ENCODE peak calls at places on chromosomes 7 and 10, in five cellular contexts. Q is MM.1S; L is PC-3; A is naive thymus-derived CD4-positive, alpha-beta T cell; V is testis. B is an unnamed sample. For H3K4me1, the result is how much of the 10 kb centered on the place peaks cover.

GRCh38 chr10:114486938-114487814 is 82.9 kb upstream of the AFAP1L2 start:
- DNase-seq in A (no peak), V (no peak), Q (peak), L (peak), B (no peak)

GRCh38 chr10:104622598-104623209 is 18.4 kb upstream of the SORCS3 start:
- DNase-seq in L (peak), Q (peak), V (peak), A (no peak), B (peak)

GRCh38 chr10:14834588-14834987 is 3.2 kb downstream of the CDNF start:
- DNase-seq in A (no peak), V (no peak), Q (no peak), L (no peak), B (no peak)

GRCh38 chr10:119542990-119543813 is 683 bp upstream of the RGS10 start:
- DNase-seq in Q (peak), A (peak), V (peak), L (peak), B (no peak)

GRCh38 chr7:131431289-131431688 is 103.6 kb downstream of the MKLN1 start:
- DNase-seq in V (peak), L (peak), A (no peak), Q (no peak), B (peak)

GRCh38 chr10:92880233-92880861 is 32.0 kb downstream of the EXOC6 start:
- DNase-seq in A (peak), V (no peak), Q (peak), L (peak), B (peak)

GRCh38 chr7:1576521-1577253 is 6.9 kb upstream of the PSMG3 start:
- DNase-seq in Q (no peak), A (no peak), L (no peak), V (no peak), B (no peak)

GRCh38 chr7:16421333-16422099 is at the start of gene CRPPA:
- DNase-seq in L (no peak), V (no peak), A (peak), Q (peak), B (peak)

GRCh38 chr7:27096756-27097514 is 1.1 kb upstream of the HOXA1 start:
- DNase-seq in Q (no peak), V (no peak), A (no peak), L (peak), B (peak)

GRCh38 chr7:128863433-128863989 is 855 bp downstream of the ATP6V1F start:
- DNase-seq in L (peak), Q (peak), V (peak), A (peak), B (peak)

GRCh38 chr10:129629911-129630310 is 162.9 kb downstream of the MGMT start:
- DNase-seq in L (no peak), V (no peak), Q (no peak), A (no peak), B (no peak)

GRCh38 chr7:44112231-44112996 is 8.3 kb downstream of the AEBP1 start:
- DNase-seq in V (no peak), Q (no peak), L (no peak), A (no peak), B (no peak)

GRCh38 chr7:75943864-75944263 is 28.9 kb downstream of the POR start:
- DNase-seq in Q (no peak), L (peak), A (no peak), V (no peak), B (no peak)

GRCh38 chr7:5088906-5089305 is 43.2 kb downstream of the RBAK start:
- DNase-seq in Q (no peak), L (peak), A (no peak), V (no peak), B (no peak)

GRCh38 chr7:130297628-130298027 is 4.7 kb downstream of the CPA4 start:
- DNase-seq in A (no peak), L (no peak), V (no peak), Q (no peak), B (no peak)

GRCh38 chr10:103691723-103692380 is 163.5 kb downstream of the SH3PXD2A start:
- DNase-seq in A (no peak), L (no peak), V (no peak), Q (peak), B (peak)

GRCh38 chr7:50721661-50722259 is 60.9 kb downstream of the GRB10 start:
- DNase-seq in Q (no peak), A (no peak), L (no peak), V (no peak), B (no peak)

GRCh38 chr7:96833701-96834453 is 124.2 kb upstream of the SEM1 start:
- DNase-seq in V (no peak), L (peak), Q (no peak), A (no peak), B (no peak)

GRCh38 chr10:112650588-112651030 is 203.6 kb downstream of the VTI1A start:
- DNase-seq in Q (no peak), V (no peak), L (peak), A (no peak), B (no peak)

GRCh38 chr7:19405546-19405945 is 260.3 kb upstream of the FERD3L start:
- DNase-seq in V (no peak), A (no peak), L (peak), Q (no peak), B (no peak)

GRCh38 chr7:128455556-128456254 is at the start of gene HILPDA:
- DNase-seq in L (peak), A (peak), V (peak), Q (peak), B (peak)

GRCh38 chr10:114932945-114933344 is 5.0 kb upstream of the TRUB1 start:
- DNase-seq in L (no peak), Q (no peak), A (no peak), V (no peak), B (no peak)

GRCh38 chr10:79202188-79203013 is 133.6 kb downstream of the ZMIZ1 start:
- DNase-seq in A (no peak), V (no peak), L (peak), Q (peak), B (peak)

GRCh38 chr7:105325225-105325904 is 63.4 kb downstream of the SRPK2 start:
- DNase-seq in V (no peak), A (no peak), Q (no peak), L (no peak), B (no peak)

GRCh38 chr7:24842449-24843241 is 85.4 kb upstream of the GSDME start:
- DNase-seq in A (no peak), L (peak), V (no peak), Q (no peak), B (no peak)

GRCh38 chr10:48463318-48464003 is 141.4 kb downstream of the ARHGAP22 start:
- DNase-seq in V (peak), L (no peak), Q (no peak), A (no peak), B (no peak)

GRCh38 chr7:1380821-1381580 is 78.3 kb downstream of the MICALL2 start:
- DNase-seq in V (no peak), A (no peak), Q (no peak), L (no peak), B (no peak)

DNA sequence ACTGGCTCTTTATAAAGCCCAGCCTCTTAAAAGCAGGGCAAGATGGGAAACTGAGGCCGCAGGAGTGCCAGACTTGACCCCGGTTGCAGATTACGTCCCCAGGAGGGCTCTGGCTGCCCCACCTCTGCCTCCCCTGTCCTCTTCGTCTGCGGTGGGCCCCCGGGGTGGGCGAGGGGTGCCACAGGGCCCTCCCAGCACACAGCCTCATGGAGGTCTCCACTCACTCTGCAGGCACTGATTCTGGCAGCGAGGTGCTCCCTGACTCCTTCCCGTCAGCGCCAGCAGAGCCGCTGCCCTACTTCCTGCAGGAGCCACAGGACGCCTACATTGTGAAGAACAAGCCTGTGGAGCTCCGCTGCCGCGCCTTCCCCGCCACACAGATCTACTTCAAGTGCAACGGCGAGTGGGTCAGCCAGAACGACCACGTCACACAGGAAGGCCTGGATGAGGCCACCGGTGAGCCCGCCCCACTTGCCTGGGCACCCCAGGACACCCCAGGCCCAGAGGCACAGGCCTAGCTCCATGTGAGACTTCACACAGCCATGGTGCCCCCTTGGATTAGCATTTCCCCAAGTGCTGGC is 39.4 kb upstream of the SLC29A3 start:
- DNase-seq in V (no peak), L (no peak), A (no peak), Q (no peak), B (no peak)
- H3K4me1 ChIP-seq in V (under half), L (under half), A (under half), Q (under half), B (under half)

GRCh38 chr10:132400547-132401151 is 3.6 kb downstream of the PWWP2B start:
- DNase-seq in A (no peak), V (no peak), Q (no peak), L (no peak), B (no peak)
- H3K4me1 ChIP-seq in A (under half), V (under half), Q (under half), L (under half), B (under half)

DNA sequence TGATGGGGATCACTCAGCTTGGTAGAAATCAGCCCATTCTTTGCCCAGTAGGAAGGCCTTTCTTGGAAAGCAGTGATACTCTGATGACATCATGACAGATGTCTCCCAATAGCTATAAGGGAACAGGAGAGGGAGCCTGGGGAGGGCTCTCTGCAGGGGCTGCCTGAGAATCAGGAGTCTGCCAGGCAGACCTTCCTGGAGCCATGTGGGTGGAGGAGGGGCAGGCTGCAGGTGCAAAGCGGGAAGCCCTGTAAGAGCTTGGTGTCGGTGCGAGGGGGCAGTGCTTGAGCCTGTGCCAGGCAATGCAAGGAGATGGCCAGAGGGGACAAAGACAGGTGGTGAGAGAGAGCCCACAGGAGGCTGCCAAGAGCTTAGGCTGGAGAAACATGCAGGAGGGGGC is 5.0 kb upstream of the TNS3 start:
- DNase-seq in A (no peak), L (no peak), V (no peak), Q (no peak), B (peak)
- H3K4me1 ChIP-seq in A (under half), L (under half), V (under half), Q (under half), B (under half)

GRCh38 chr7:74329225-74329624 is 40.0 kb downstream of the CLIP2 start:
- DNase-seq in Q (no peak), L (no peak), A (no peak), V (no peak), B (no peak)
- H3K4me1 ChIP-seq in Q (under half), L (under half), A (under half), V (under half), B (under half)

DNA sequence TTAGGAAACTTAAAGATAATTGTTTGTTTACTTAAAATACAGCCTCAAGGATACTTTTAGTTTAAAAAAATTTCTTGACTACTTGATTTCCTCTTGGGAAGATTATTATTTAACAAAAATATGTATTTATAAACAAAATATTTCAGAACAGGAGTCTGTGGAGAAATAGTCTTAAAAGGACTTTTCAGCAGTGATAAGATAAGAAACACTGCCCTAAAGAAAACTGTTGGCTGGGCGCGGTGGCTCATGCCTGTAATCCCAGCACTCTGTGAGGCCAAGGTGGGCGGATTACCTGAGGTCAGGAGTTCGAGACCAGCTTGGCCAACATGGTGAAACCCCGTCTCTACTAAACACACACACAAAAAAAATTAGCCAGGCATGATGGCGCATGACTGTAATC is 22.6 kb upstream of the HERPUD2 start:
- DNase-seq in Q (no peak), L (no peak), V (no peak), A (no peak), B (no peak)
- H3K4me1 ChIP-seq in Q (under half), L (under half), V (under half), A (under half), B (under half)

GRCh38 chr10:26739087-26739631 is 41.7 kb downstream of the PDSS1 start:
- DNase-seq in Q (peak), A (no peak), V (no peak), L (no peak), B (no peak)
- H3K4me1 ChIP-seq in Q (under half), A (under half), V (under half), L (under half), B (under half)

B was measured in SJCRH30.